ENCODE peak calls at places on chromosomes 6 and 20, in four cellular contexts. T is suprapubic skin; U is effector memory CD4-positive, alpha-beta T cell; S is left ventricle myocardium inferior. Y is an unnamed sample.
A peak's percentile ranks its signal among the peaks of the same experiment; 100 is the strongest.

GRCh38 chr6:97958143-97958542 is 675.1 kb upstream of the MMS22L start:
- DNase-seq in T (no peak), U (no peak), S (peak; percentile 17), Y (no peak)

GRCh38 chr6:111653961-111654360 is 48.3 kb upstream of the TRAF3IP2 start:
- DNase-seq in T (no peak), U (no peak), S (no peak), Y (no peak)

GRCh38 chr6:118859517-118860064 is 34.4 kb upstream of the ASF1A start:
- DNase-seq in T (no peak), U (no peak), S (no peak), Y (no peak)

GRCh38 chr6:1126036-1126435 is 185.9 kb upstream of the FOXQ1 start:
- DNase-seq in T (no peak), U (no peak), S (no peak), Y (no peak)

GRCh38 chr6:22043284-22043962 is 253.4 kb downstream of the PRL start:
- DNase-seq in T (peak; percentile 59), U (no peak), S (peak; percentile 37), Y (no peak)

GRCh38 chr20:35344354-35344837 is 52.2 kb upstream of the FAM83C start:
- DNase-seq in T (no peak), U (no peak), S (peak; percentile 60), Y (no peak)

GRCh38 chr20:48737463-48738093 is 90.2 kb downstream of the PREX1 start:
- DNase-seq in T (no peak), U (no peak), S (no peak), Y (no peak)

GRCh38 chr20:3106185-3106584 is 21.7 kb upstream of the AVP start:
- DNase-seq in T (no peak), U (no peak), S (no peak), Y (no peak)

GRCh38 chr6:169692516-169692915 is 9.3 kb downstream of the WDR27 start:
- DNase-seq in T (no peak), U (no peak), S (no peak), Y (no peak)

GRCh38 chr6:26304213-26305096 is 60.5 kb upstream of the BTN3A2 start:
- DNase-seq in T (no peak), U (no peak), S (no peak), Y (peak; percentile 61)

GRCh38 chr20:44863661-44864060 is 21.8 kb upstream of the YWHAB start:
- DNase-seq in T (no peak), U (no peak), S (no peak), Y (no peak)

GRCh38 chr6:139904572-139904971 is 530.1 kb upstream of the CITED2 start:
- DNase-seq in T (no peak), U (no peak), S (no peak), Y (no peak)

GRCh38 chr6:139909992-139910391 is 535.5 kb upstream of the CITED2 start:
- DNase-seq in T (no peak), U (no peak), S (no peak), Y (no peak)

GRCh38 chr6:139903411-139904157 is 529.1 kb upstream of the CITED2 start:
- DNase-seq in T (no peak), U (no peak), S (no peak), Y (no peak)

GRCh38 chr6:139904158-139904533 is 529.7 kb upstream of the CITED2 start:
- DNase-seq in T (no peak), U (no peak), S (no peak), Y (no peak)

DNA sequence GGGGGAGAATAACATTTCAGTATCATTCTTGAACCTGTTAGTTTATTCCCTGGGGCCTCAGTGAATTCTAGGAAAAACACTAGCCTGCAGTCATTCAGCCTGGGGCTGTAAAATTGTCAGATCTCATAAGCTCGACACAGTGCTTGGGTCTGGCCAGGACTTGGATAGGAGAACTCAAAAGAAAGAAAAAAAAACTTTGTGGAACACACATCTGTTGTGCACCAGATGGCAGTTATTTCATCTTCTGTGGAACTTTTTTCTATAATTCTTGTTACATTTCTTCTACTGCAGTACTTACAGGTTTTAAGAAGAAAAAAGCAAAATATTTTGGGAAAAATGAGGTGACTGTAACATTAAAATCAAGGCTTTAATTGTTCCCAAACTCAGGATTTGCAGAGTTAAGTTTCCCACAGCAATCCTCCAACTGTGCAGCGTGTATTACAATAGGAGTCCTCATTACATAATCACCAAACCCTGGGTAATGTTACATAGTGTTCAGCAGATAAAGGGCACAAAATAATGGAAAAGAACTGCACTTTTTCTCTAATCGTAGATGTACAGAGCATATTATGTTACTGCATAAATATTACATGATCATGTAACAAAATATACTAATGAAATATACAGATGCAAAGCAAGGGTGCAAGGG is 531.1 kb upstream of the CITED2 start:
- DNase-seq in T (no peak), U (no peak), S (no peak), Y (no peak)
- H3K27ac ChIP-seq in T (no peak overlapping the region), U (no peak overlapping the region), S (no peak overlapping the region), Y (no peak overlapping the region)

GRCh38 chr6:13331516-13332348 is 3.4 kb upstream of the TBC1D7 start:
- DNase-seq in T (no peak), U (no peak), S (no peak), Y (peak; percentile 56)
- H3K27ac ChIP-seq in T (no peak overlapping the region), U (no peak overlapping the region), S (peak overlapping the region; percentile 71), Y (no peak overlapping the region)

GRCh38 chr20:14445902-14446301 is 108.5 kb upstream of the FLRT3 start:
- DNase-seq in T (no peak), U (no peak), S (no peak), Y (no peak)
- H3K27ac ChIP-seq in T (no peak overlapping the region), U (no peak overlapping the region), S (no peak overlapping the region), Y (no peak overlapping the region)

DNA sequence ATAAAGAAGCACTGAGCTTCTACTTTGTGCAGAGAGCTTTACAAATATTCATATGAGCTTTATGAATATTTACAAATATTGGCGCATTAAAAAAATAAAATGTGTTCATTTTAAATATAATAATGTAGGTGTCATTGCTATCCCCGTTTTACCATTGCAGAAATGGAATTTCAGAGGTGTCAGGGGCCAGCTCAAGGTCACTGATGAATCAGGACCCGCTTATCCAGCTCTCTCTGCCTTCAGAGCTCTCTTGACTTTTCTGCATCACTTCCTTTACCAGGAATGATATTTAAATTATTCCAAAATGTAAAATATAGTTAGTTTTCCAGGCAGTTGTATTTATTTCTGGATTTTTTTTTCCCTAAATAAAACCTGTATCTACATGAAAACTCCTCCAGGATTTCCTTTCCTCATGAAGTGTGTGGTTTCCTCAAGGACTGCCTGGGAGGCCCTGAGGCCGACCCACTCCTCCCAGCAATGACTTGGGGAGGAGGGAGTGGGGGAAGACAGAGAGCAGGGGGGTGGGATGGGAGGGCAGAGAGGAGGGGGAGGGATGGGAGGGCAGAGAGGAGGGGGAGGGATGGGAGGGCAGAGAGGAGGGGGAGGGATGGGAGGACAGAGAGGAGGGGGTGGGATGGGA is 161.7 kb upstream of the AGPAT4 start:
- DNase-seq in T (no peak), U (no peak), S (no peak), Y (no peak)
- H3K27ac ChIP-seq in T (peak overlapping the region; percentile 51), U (no peak overlapping the region), S (peak overlapping the region; percentile 84), Y (no peak overlapping the region)

GRCh38 chr20:58829531-58829941 is 21.2 kb downstream of the GNAS-AS1 start:
- DNase-seq in T (no peak), U (no peak), S (peak; percentile 53), Y (no peak)
- H3K27ac ChIP-seq in T (no peak overlapping the region), U (no peak overlapping the region), S (peak overlapping the region; percentile 27), Y (no peak overlapping the region)

DNA sequence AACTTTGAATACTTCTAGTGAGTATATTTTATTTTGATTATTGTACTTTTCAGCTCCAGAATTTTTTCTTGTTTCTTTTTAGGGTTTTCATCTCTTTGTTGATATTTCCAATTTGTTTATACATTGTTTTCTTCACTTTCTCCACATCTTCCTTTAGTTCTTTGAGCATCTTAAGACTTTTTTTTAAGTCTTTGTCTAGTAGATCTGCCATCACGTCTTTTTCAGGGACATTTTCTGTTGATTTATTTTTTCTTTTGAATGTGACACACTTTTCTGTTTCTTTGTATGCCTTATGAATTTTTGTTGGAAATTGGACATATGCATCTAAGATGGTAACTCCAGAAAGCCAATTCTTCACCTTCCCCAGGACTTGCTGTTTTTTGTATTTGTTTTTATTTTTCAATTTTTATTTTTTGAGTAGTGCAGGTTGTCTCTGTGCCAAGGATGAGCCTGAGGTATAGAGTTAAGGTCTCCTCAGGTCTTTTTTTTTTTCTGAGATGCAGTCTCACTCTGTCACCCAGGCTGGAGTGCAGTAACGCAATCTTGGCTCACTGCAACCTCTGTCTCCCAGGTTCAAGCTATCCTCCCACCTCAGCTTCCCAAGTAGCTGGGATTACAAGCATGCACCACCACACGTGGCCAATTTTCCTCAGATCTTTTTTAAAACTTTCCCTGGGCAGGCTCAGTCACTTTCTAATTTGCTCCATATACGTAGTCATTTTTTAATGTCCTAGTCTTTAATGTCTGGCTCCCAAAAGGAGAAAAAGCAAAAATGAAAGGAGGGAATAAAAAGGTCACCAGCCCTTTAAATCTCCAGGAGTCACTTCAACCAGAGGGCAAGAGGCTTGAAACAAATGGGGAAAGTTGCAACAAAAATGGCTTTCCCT is 6.7 kb upstream of the CMTR1 start:
- DNase-seq in T (no peak), U (no peak), S (no peak), Y (no peak)
- H3K27ac ChIP-seq in T (no peak overlapping the region), U (no peak overlapping the region), S (no peak overlapping the region), Y (no peak overlapping the region)

Y was measured in CD4-positive, CD25-positive, alpha-beta regulatory T cell.